ENCODE peak calls at places on chromosome 21, in six cellular contexts. M, H, C, A, S and I are unnamed samples.

GRCh38 chr21:37338671-37339526 is 27.7 kb upstream of the DYRK1A start:
- DNase-seq in H (peak), S (peak), C (peak), M (peak), A (peak), I (no peak)

GRCh38 chr21:27837933-27838332 is 871.0 kb upstream of the ADAMTS5 start:
- DNase-seq in M (peak), C (no peak), A (no peak), S (no peak), H (no peak), I (no peak)

GRCh38 chr21:42245348-42246185 is 26.6 kb downstream of the ABCG1 start:
- DNase-seq in M (no peak), H (no peak), C (no peak), A (peak), S (no peak), I (no peak)

GRCh38 chr21:15293251-15293650 is 228.5 kb upstream of the NRIP1 start:
- DNase-seq in C (peak), S (peak), M (no peak), H (peak), A (no peak), I (no peak)

GRCh38 chr21:19724081-19724480 is 1274.1 kb upstream of the NCAM2 start:
- DNase-seq in C (no peak), A (no peak), M (no peak), H (no peak), S (no peak), I (no peak)

GRCh38 chr21:29181799-29182470 is 51.5 kb downstream of the MAP3K7CL start:
- DNase-seq in M (no peak), S (peak), C (peak), A (no peak), H (peak), I (no peak)

GRCh38 chr21:31132574-31133242 is 94.4 kb upstream of the KRTAP19-8 start:
- DNase-seq in A (no peak), C (peak), S (peak), M (no peak), H (peak), I (no peak)

GRCh38 chr21:30126575-30126974 is 40.0 kb downstream of the CLDN17 start:
- DNase-seq in M (no peak), S (no peak), C (no peak), A (no peak), H (no peak), I (no peak)

GRCh38 chr21:43315244-43316137 is 111.4 kb downstream of the SIK1 start:
- DNase-seq in S (no peak), H (no peak), A (no peak), M (no peak), C (no peak), I (no peak)
- TF ChIP-seq CTCF in S (peak), H (no peak), A (no peak), M (peak), C (peak), I (peak)

GRCh38 chr21:25895565-25896205 is 160.9 kb downstream of the GABPA start:
- DNase-seq in C (peak), H (peak), S (peak), M (no peak), A (no peak), I (no peak)
- TF ChIP-seq CTCF in C (peak), H (peak), S (peak), M (peak), A (no peak), I (peak)

GRCh38 chr21:43808832-43809251 is 19.5 kb downstream of the RRP1 start:
- DNase-seq in A (no peak), S (no peak), M (no peak), H (no peak), C (no peak), I (no peak)

GRCh38 chr21:43809853-43810504 is 20.6 kb downstream of the RRP1 start:
- DNase-seq in H (no peak), C (no peak), A (no peak), M (no peak), S (no peak), I (no peak)

GRCh38 chr21:43809346-43809799 is 20.0 kb downstream of the RRP1 start:
- DNase-seq in C (no peak), H (no peak), M (no peak), S (no peak), A (no peak), I (no peak)

GRCh38 chr21:43806017-43806710 is 16.8 kb downstream of the RRP1 start:
- DNase-seq in S (no peak), C (no peak), H (no peak), M (no peak), A (no peak), I (no peak)

GRCh38 chr21:43808367-43808766 is 19.0 kb downstream of the RRP1 start:
- DNase-seq in A (no peak), M (no peak), H (no peak), C (no peak), S (no peak), I (no peak)
- TF ChIP-seq CTCF in A (no peak), M (no peak), H (no peak), C (no peak), S (no peak), I (no peak)

GRCh38 chr21:32412162-32412997 is at the start of gene EVA1C:
- DNase-seq in S (peak), H (peak), C (peak), A (peak), M (peak), I (peak)
- TF ChIP-seq CTCF in S (no peak), H (no peak), C (no peak), A (no peak), M (no peak), I (no peak)

DNA sequence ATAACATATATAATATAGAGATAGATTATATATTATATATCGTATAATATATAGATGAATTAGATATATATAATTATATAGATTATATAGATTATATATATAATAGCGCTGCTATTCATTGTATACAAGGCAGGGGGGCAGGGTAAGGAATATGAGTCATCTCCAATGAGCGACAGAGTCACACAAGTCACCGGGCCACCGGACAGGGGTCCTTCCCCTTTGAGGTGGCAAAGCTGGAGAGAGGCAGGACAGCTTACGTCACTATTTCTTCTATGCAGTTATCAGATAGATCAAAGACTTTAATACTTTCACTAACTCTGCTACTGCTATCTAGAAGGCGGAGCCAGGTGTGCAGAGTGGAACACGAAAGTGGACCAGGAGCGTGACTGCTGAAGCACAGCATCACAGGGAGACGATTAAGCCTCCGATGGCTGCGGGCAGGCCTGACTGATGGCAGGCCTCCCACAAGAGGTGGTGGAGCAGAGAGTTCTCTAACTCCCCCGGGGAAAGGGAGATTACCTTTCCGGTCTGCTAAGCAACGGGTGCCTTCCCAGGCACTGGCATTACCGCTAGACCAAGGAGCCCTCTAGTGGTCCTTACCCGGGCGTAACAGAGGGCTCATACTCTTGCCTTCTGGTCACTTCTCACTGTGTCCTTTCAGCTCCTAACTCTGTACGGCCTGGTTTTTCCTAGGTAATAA is 2154.7 kb downstream of the MRPL39 start:
- DNase-seq in H (no peak), M (no peak), C (no peak), A (peak), S (no peak), I (no peak)
- TF ChIP-seq CTCF in H (peak), M (peak), C (no peak), A (peak), S (no peak), I (no peak)

DNA sequence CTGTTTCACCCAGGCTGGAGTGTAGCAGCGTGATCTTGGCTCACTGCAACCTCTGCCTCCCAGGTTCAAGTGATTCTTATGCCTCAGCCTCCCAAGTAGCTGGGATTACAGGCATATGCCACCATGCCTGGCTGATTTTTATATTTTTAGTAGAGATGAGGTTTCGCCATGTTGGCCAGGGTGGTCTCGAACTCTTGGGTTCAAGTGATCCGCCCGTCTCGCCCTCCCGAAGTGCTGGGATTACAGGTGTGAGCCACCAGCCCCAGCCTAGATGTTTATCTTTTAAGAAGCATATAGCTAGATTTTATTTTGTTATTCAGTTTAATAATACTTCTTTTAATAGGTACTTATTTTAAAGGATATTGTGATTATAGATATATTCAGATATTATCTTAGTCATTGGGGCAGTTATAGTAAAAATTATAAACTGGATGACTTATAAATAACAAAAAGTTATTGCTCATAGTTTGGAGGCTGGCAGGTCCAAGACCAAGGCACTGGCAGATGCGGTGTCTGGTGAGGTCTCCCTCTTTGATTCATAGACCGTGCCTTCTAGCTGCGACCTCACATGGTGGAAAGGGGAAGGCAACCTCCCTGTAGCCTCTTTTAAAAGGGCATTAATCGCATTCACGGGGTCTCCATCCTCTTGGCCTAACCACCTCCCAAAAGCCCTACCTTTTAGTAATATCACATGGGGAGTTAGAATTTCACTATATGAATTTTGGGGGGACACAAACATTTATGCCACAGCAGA is 3.1 kb upstream of the KCNE2 start:
- DNase-seq in M (no peak), C (no peak), A (no peak), S (no peak), H (no peak), I (no peak)
- TF ChIP-seq CTCF in M (no peak), C (no peak), A (no peak), S (no peak), H (no peak), I (no peak)